ENCODE peak calls at places on chromosomes 16 and 17, in four cellular contexts. Z, J, V and T are unnamed samples.
A peak's percentile ranks its signal among the peaks of the same experiment; 100 is the strongest.

GRCh38 chr16:59591480-59591879 is 857.4 kb upstream of the GOT2 start:
- DNase-seq in Z (no peak), J (no peak), V (no peak), T (no peak)

GRCh38 chr17:17732892-17733670 is 51.8 kb downstream of the RAI1 start:
- DNase-seq in Z (no peak), J (no peak), V (no peak), T (no peak)

GRCh38 chr17:7323731-7324437 is 5.3 kb downstream of the NEURL4 start:
- DNase-seq in Z (peak; percentile 83), J (no peak), V (peak; percentile 59), T (no peak)

GRCh38 chr17:8574687-8575086 is 55.8 kb downstream of the MYH10 start:
- DNase-seq in Z (no peak), J (peak; percentile 10), V (no peak), T (no peak)

GRCh38 chr16:49698416-49698815 is 157.5 kb downstream of the ZNF423 start:
- DNase-seq in Z (no peak), J (no peak), V (peak; percentile 59), T (no peak)

GRCh38 chr17:44038604-44039007 is 23.8 kb upstream of the TMEM101 start:
- DNase-seq in Z (no peak), J (peak; percentile 39), V (no peak), T (no peak)

GRCh38 chr17:13638855-13639458 is 37.2 kb upstream of the HS3ST3A1 start:
- DNase-seq in Z (no peak), J (no peak), V (no peak), T (no peak)

GRCh38 chr17:79983456-79983855 is 52.2 kb downstream of the TBC1D16 start:
- DNase-seq in Z (no peak), J (no peak), V (no peak), T (no peak)

GRCh38 chr17:2022647-2023046 is 2.5 kb downstream of the RTN4RL1 start:
- DNase-seq in Z (no peak), J (no peak), V (no peak), T (no peak)

GRCh38 chr16:50202926-50203624 is 50.0 kb downstream of the TENT4B start:
- DNase-seq in Z (peak; percentile 76), J (peak; percentile 92), V (no peak), T (no peak)

GRCh38 chr17:57006040-57006439 is 28.1 kb downstream of the SCPEP1 start:
- DNase-seq in Z (no peak), J (no peak), V (peak; percentile 42), T (no peak)

GRCh38 chr16:88296437-88297177 is 86.2 kb upstream of the ZNF469 start:
- DNase-seq in Z (no peak), J (no peak), V (no peak), T (no peak)

GRCh38 chr17:29968271-29968670 is 26.8 kb downstream of the EFCAB5 start:
- DNase-seq in Z (no peak), J (no peak), V (no peak), T (no peak)

GRCh38 chr16:49382916-49383315 is 9.3 kb downstream of the C16orf78 start:
- DNase-seq in Z (no peak), J (peak; percentile 13), V (peak; percentile 12), T (no peak)

GRCh38 chr16:28974007-28974436 is 556 bp upstream of the SPNS1 start:
- DNase-seq in Z (peak; percentile 75), J (peak; percentile 70), V (peak; percentile 54), T (no peak)

GRCh38 chr16:77596243-77596642 is 126.1 kb upstream of the NUDT7 start:
- DNase-seq in Z (no peak), J (no peak), V (no peak), T (no peak)

GRCh38 chr17:6910987-6911603 is 79.6 kb upstream of the TEKT1 start:
- DNase-seq in Z (peak; percentile 56), J (peak; percentile 23), V (peak; percentile 25), T (no peak)

GRCh38 chr17:59361916-59362810 is 30.7 kb downstream of the YPEL2 start:
- DNase-seq in Z (no peak), J (no peak), V (no peak), T (peak; percentile 86)

GRCh38 chr17:3557768-3558583 is at the start of gene TRPV3:
- DNase-seq in Z (no peak), J (no peak), V (peak; percentile 79), T (peak; percentile 66)

GRCh38 chr16:23957287-23957686 is 121.5 kb downstream of the PRKCB start:
- DNase-seq in Z (no peak), J (no peak), V (no peak), T (no peak)

GRCh38 chr16:22130528-22130927 is 31.8 kb upstream of the SDR42E2 start:
- DNase-seq in Z (no peak), J (no peak), V (no peak), T (no peak)

GRCh38 chr17:40605301-40605700 is 40.0 kb upstream of the CCR7 start:
- DNase-seq in Z (no peak), J (no peak), V (no peak), T (no peak)

GRCh38 chr17:28675980-28676379 is 14.0 kb downstream of the SUPT6H start:
- DNase-seq in Z (peak; percentile 42), J (peak; percentile 30), V (no peak), T (no peak)

GRCh38 chr17:41048441-41048840 is 1.3 kb upstream of the KRTAP2-1 start:
- DNase-seq in Z (no peak), J (peak; percentile 75), V (no peak), T (no peak)

GRCh38 chr17:21165922-21166598 is 39.3 kb downstream of the DHRS7B start:
- DNase-seq in Z (no peak), J (no peak), V (no peak), T (no peak)

DNA sequence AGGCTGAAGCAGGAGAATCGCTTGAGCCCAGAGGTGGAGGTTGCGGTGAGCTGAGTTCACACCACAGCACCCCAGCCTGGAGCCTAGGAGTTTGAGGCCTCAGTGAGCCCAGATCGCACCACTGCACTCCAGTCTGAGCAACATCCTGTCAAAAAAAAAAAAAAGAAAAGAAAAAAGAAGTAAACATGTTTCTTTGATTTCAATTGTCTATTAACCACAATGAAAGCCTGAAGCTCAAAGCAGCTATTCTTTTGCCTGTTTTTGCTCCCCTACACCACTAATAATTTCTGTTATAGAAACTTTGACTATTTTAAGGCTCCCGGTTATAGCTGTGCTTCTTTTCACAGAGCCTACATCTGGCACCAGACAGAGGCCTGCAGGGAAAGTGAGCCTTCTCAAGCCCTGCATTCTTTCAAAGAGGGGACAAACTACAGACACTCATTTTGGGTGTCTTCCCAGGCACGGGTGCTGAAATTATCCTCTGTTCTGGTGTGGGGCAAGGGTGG is 14.1 kb upstream of the SLC52A1 start:
- DNase-seq in Z (no peak), J (no peak), V (no peak), T (peak; percentile 23)
- TF ChIP-seq POLR2AphosphoS2 in Z (no peak), J (no peak), V (no peak), T (no peak)

GRCh38 chr17:49387374-49388289 is 25.6 kb upstream of the ZNF652 start:
- DNase-seq in Z (no peak), J (no peak), V (peak; percentile 32), T (no peak)

GRCh38 chr17:49390548-49391324 is 23.9 kb downstream of the PHB1 start:
- DNase-seq in Z (no peak), J (peak; percentile 46), V (peak; percentile 74), T (no peak)

GRCh38 chr17:49388692-49389513 is 25.8 kb downstream of the PHB1 start:
- DNase-seq in Z (no peak), J (no peak), V (no peak), T (no peak)

GRCh38 chr17:49386373-49386772 is 24.3 kb upstream of the ZNF652 start:
- DNase-seq in Z (no peak), J (no peak), V (no peak), T (no peak)

GRCh38 chr17:49388290-49388640 is 26.2 kb upstream of the ZNF652 start:
- DNase-seq in Z (no peak), J (no peak), V (no peak), T (no peak)
- TF ChIP-seq POLR2AphosphoS2 in Z (no peak), J (no peak), V (no peak), T (no peak)

GRCh38 chr17:66032082-66032712 is 159.7 kb downstream of the CEP112 start:
- DNase-seq in Z (no peak), J (no peak), V (no peak), T (no peak)
- TF ChIP-seq POLR2AphosphoS2 in Z (no peak), J (no peak), V (no peak), T (no peak)

GRCh38 chr16:12377497-12377896 is 401.0 kb downstream of the SNX29 start:
- DNase-seq in Z (no peak), J (peak; percentile 31), V (no peak), T (no peak)
- TF ChIP-seq POLR2AphosphoS2 in Z (no peak), J (no peak), V (no peak), T (no peak)